ENCODE peak calls at places on chromosomes 6 and 20, in six cellular contexts. N is endodermal cell, X is left lung, V is neural progenitor cell, K is left ventricle myocardium inferior, M is GM23248. J is an unnamed sample.

GRCh38 chr6:36222924-36223323 is 26.4 kb downstream of the BRPF3 start:
- DNase-seq in M (no peak), X (no peak), N (no peak), K (no peak), V (no peak), J (no peak)

GRCh38 chr6:21999012-21999528 is 297.8 kb downstream of the PRL start:
- DNase-seq in K (no peak), V (no peak), M (peak; percentile 58), X (no peak), N (no peak), J (no peak)

GRCh38 chr6:110474500-110474899 is 1.9 kb downstream of the SLC22A16 start:
- DNase-seq in K (no peak), X (no peak), M (no peak), V (no peak), N (no peak), J (no peak)

GRCh38 chr6:45791181-45791580 is 224.5 kb downstream of the CLIC5 start:
- DNase-seq in N (no peak), M (peak; percentile 66), K (no peak), X (no peak), V (no peak), J (no peak)

GRCh38 chr6:114611696-114612095 is 268.9 kb upstream of the HS3ST5 start:
- DNase-seq in N (no peak), V (no peak), K (no peak), M (no peak), X (no peak), J (no peak)

GRCh38 chr6:119109654-119110325 is 31.3 kb upstream of the FAM184A start:
- DNase-seq in K (no peak), X (no peak), N (no peak), V (no peak), M (peak; percentile 14), J (no peak)

GRCh38 chr20:58523072-58523681 is 8.0 kb upstream of the APCDD1L start:
- DNase-seq in N (no peak), X (no peak), M (no peak), K (no peak), V (peak; percentile 56), J (no peak)

GRCh38 chr6:14625173-14625895 is 507.8 kb downstream of the CD83 start:
- DNase-seq in M (no peak), K (no peak), V (no peak), X (no peak), N (no peak), J (no peak)

GRCh38 chr6:7085911-7086310 is 21.9 kb upstream of the RREB1 start:
- DNase-seq in K (peak; percentile 30), X (no peak), N (no peak), M (peak; percentile 67), V (no peak), J (no peak)

GRCh38 chr20:38870733-38871559 is 55.3 kb upstream of the FAM83D start:
- DNase-seq in N (no peak), K (no peak), M (peak; percentile 53), V (no peak), X (no peak), J (no peak)

GRCh38 chr6:166561766-166562165 is 24.7 kb downstream of the RAMACL start:
- DNase-seq in X (no peak), V (no peak), M (peak; percentile 91), N (peak; percentile 2), K (no peak), J (no peak)

GRCh38 chr6:102216232-102216631 is 822.7 kb downstream of the GRIK2 start:
- DNase-seq in X (no peak), N (no peak), M (no peak), K (no peak), V (no peak), J (no peak)

GRCh38 chr20:37380864-37381579 is 35.1 kb downstream of the SRC start:
- DNase-seq in X (peak; percentile 41), M (no peak), V (no peak), K (no peak), N (peak; percentile 28), J (no peak)

GRCh38 chr6:149766156-149766768 is 16.7 kb downstream of the PCMT1 start:
- DNase-seq in N (no peak), V (no peak), M (peak; percentile 37), X (no peak), K (no peak), J (no peak)

GRCh38 chr6:154613137-154613676 is 102.7 kb upstream of the CNKSR3 start:
- DNase-seq in M (peak; percentile 89), V (no peak), X (no peak), K (no peak), N (no peak), J (no peak)

GRCh38 chr20:3082955-3083952 is 1.3 kb downstream of the AVP start:
- DNase-seq in M (no peak), V (peak; percentile 47), K (no peak), N (peak; percentile 72), X (peak; percentile 72), J (no peak)

GRCh38 chr6:92770540-92770939 is 648.8 kb downstream of the EPHA7 start:
- DNase-seq in X (no peak), K (no peak), N (no peak), V (no peak), M (no peak), J (no peak)

GRCh38 chr6:150143521-150144293 is 863 bp downstream of the PPP1R14C start:
- DNase-seq in M (peak; percentile 56), X (peak; percentile 81), N (peak; percentile 42), V (peak; percentile 60), K (peak; percentile 33), J (no peak)

GRCh38 chr6:34531580-34532201 is 24.4 kb downstream of the SPDEF start:
- DNase-seq in N (peak; percentile 92), X (peak; percentile 70), V (peak; percentile 59), K (peak; percentile 22), M (no peak), J (no peak)

GRCh38 chr6:163892814-163893561 is 478.5 kb downstream of the QKI start:
- DNase-seq in N (no peak), V (no peak), K (no peak), M (no peak), X (peak; percentile 53), J (no peak)

GRCh38 chr20:22058746-22059145 is 353.3 kb downstream of the PAX1 start:
- DNase-seq in N (no peak), K (no peak), M (no peak), V (no peak), X (no peak), J (no peak)

GRCh38 chr6:140321891-140322290 is 947.4 kb upstream of the CITED2 start:
- DNase-seq in X (no peak), N (no peak), V (no peak), K (no peak), M (no peak), J (no peak)
- H3K4me3 ChIP-seq in X (no peak overlapping the region), N (no peak overlapping the region), V (no peak overlapping the region), K (no peak overlapping the region), M (no peak overlapping the region), J (no peak overlapping the region)

GRCh38 chr6:161094904-161095440 is 103.4 kb downstream of the MAP3K4 start:
- DNase-seq in V (peak; percentile 20), M (peak; percentile 43), N (no peak), X (no peak), K (no peak), J (no peak)
- H3K36me3 ChIP-seq in V (peaks cover 12% of the 10 kb centered on the region), M (peaks cover 36% of the 10 kb centered on the region), N (peaks cover 90% of the 10 kb centered on the region), X (no peaks in the 10 kb centered on the region), K (peaks cover 93% of the 10 kb centered on the region), J (peaks cover 5% of the 10 kb centered on the region)

DNA sequence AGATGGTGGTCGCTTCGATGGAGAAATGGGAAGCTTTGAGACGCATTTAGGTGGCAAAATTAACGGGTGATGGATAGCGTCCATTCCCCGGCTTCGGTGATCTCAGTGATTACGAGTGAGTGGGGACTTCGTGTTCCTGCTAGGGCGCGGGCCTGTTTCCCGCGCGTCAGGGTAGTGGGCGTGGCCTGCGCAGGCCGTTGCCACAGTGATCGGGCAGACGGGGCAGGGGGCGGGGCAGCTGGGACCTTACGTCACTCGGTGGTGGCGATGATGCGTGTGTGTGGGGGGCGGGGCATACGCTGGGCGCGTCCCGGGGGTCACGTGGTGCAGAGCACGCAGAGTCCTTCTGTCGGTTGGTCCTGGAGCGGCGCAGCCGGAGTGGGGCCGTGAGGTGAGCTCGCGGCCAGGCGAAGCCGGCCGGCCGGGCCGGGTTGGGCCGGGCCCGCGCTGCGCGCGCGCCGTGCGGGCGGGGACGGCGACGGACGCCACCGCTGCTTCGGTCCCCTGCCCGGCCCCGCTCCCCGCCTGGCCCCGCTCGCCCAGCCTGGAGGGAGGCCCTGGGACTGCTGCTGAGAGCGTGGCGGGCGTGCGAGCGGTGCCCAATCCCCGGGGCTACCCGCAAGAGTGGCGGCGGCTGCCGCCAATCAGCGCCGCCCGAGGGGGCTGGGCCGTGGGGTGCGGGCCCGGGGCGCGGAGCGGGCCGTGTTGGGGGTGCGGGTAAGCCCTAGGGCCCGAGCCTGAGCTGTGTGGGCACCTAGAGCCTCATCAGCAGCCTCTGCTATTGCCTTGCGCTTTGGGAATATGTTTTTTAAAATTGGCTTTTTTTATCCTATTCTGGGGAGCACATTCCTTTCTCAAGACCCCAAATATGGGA is at the start of gene PHF20:
- DNase-seq in M (peak; percentile 98), N (peak; percentile 99), K (peak; percentile 100), X (peak; percentile 99), V (peak; percentile 98), J (peak; percentile 93)
- H3K4me1 ChIP-seq in M (peaks cover 39% of the 10 kb centered on the region), N (peaks cover 21% of the 10 kb centered on the region), K (peaks cover 89% of the 10 kb centered on the region), X (peaks cover 85% of the 10 kb centered on the region), V (peaks cover 25% of the 10 kb centered on the region), J (peaks cover 93% of the 10 kb centered on the region)

GRCh38 chr6:32107447-32107846 is 1.7 kb downstream of the TNXB start:
- DNase-seq in K (no peak), N (no peak), M (peak; percentile 62), X (no peak), V (no peak), J (no peak)
- H3K4me3 ChIP-seq in K (peak overlapping the region; percentile 70), N (no peak overlapping the region), M (peak overlapping the region; percentile 64), X (peak overlapping the region; percentile 40), V (no peak overlapping the region), J (peak overlapping the region; percentile 45)

J was measured in esophagus squamous epithelium.